ENCODE peak calls at places on chromosomes 11 and 22, in ten cellular contexts. W, U, T, K, P, V, F, D, C and Z are unnamed samples.

GRCh38 chr11:122175316-122175715 is 59.3 kb upstream of the BLID start:
- DNase-seq in P (no peak), F (no peak), T (no peak), D (no peak), K (no peak), C (no peak), V (no peak), U (no peak), W (no peak), Z (no peak)

GRCh38 chr11:116830184-116830912 is 641 bp downstream of the APOC3 start:
- DNase-seq in U (no peak), D (no peak), T (no peak), F (no peak), P (no peak), W (no peak), K (no peak), V (no peak), C (no peak), Z (no peak)

GRCh38 chr11:29127456-29127855 is 889.4 kb downstream of the KCNA4 start:
- DNase-seq in D (no peak), P (no peak), W (no peak), F (no peak), U (no peak), V (no peak), K (no peak), T (no peak), C (no peak), Z (no peak)

GRCh38 chr22:29014773-29015172 is 46.9 kb downstream of the C22orf31 start:
- DNase-seq in P (no peak), C (no peak), V (no peak), D (no peak), T (no peak), F (no peak), W (no peak), K (no peak), U (no peak), Z (no peak)

GRCh38 chr11:119375629-119376196 is 5.8 kb downstream of the USP2 start:
- DNase-seq in C (no peak), D (peak), W (no peak), T (no peak), P (peak), K (peak), F (no peak), V (no peak), U (peak), Z (no peak)

GRCh38 chr11:84236436-84236835 is 950.3 kb upstream of the CCDC90B start:
- DNase-seq in P (no peak), T (no peak), C (no peak), F (no peak), U (no peak), W (no peak), K (no peak), D (no peak), V (no peak), Z (no peak)

GRCh38 chr22:46688949-46689348 is 49.1 kb downstream of the CERK start:
- DNase-seq in K (no peak), F (no peak), T (no peak), U (no peak), P (peak), V (no peak), W (no peak), D (no peak), C (no peak), Z (no peak)

GRCh38 chr11:79121351-79121750 is 319.5 kb downstream of the TENM4 start:
- DNase-seq in T (no peak), F (no peak), K (peak), V (no peak), P (no peak), C (no peak), D (no peak), W (no peak), U (no peak), Z (peak)

GRCh38 chr11:9753031-9753430 is 89.2 kb downstream of the SWAP70 start:
- DNase-seq in P (no peak), F (no peak), V (no peak), D (peak), T (peak), W (no peak), U (peak), C (no peak), K (no peak), Z (no peak)

GRCh38 chr11:70098936-70099335 is 20.8 kb downstream of the ANO1 start:
- DNase-seq in C (no peak), P (peak), K (no peak), F (no peak), T (no peak), U (no peak), V (no peak), D (no peak), W (no peak), Z (no peak)

GRCh38 chr11:827861-828167 is at the start of gene CRACR2B:
- DNase-seq in F (no peak), U (no peak), K (no peak), T (no peak), V (no peak), W (no peak), D (no peak), P (no peak), C (no peak), Z (no peak)

GRCh38 chr11:46615756-46616155 is 1.3 kb downstream of the HARBI1 start:
- DNase-seq in U (no peak), W (no peak), F (no peak), D (no peak), T (no peak), V (no peak), C (no peak), P (no peak), K (no peak), Z (no peak)